ENCODE peak calls at places on chromosomes 11 and 22, in four cellular contexts. W is neural progenitor cell; G is CD4-positive, CD25-positive, alpha-beta regulatory T cell; S is right lobe of liver. H is an unnamed sample.
A peak's percentile ranks its signal among the peaks of the same experiment; 100 is the strongest.

GRCh38 chr11:33735426-33736147 is 636 bp downstream of the CD59 start:
- DNase-seq in W (peak; percentile 59), G (peak; percentile 34), S (peak; percentile 62), H (no peak)

GRCh38 chr11:93921695-93922468 is 71.5 kb upstream of the VSTM5 start:
- DNase-seq in W (peak; percentile 81), G (no peak), S (peak; percentile 46), H (peak; percentile 68)

GRCh38 chr11:123206671-123207421 is 11.8 kb upstream of the CLMP start:
- DNase-seq in W (peak; percentile 48), G (no peak), S (no peak), H (no peak)

GRCh38 chr11:48093323-48093722 is 113.0 kb downstream of the PTPRJ start:
- DNase-seq in W (no peak), G (no peak), S (no peak), H (no peak)

GRCh38 chr22:38489142-38489541 is 17.0 kb downstream of the DDX17 start:
- DNase-seq in W (no peak), G (no peak), S (no peak), H (no peak)

GRCh38 chr22:37193629-37194191 is 5.7 kb upstream of the C1QTNF6 start:
- DNase-seq in W (no peak), G (no peak), S (no peak), H (no peak)

GRCh38 chr22:17788023-17788330 is 13.7 kb upstream of the BID start:
- DNase-seq in W (no peak), G (no peak), S (no peak), H (no peak)

GRCh38 chr22:39488563-39489083 is 13.5 kb upstream of the MIEF1 start:
- DNase-seq in W (no peak), G (no peak), S (no peak), H (no peak)

GRCh38 chr11:77519847-77520246 is 46.0 kb upstream of the PAK1 start:
- DNase-seq in W (no peak), G (no peak), S (no peak), H (no peak)

GRCh38 chr22:49142281-49142680 is 685.4 kb downstream of the BRD1 start:
- DNase-seq in W (no peak), G (no peak), S (no peak), H (no peak)

GRCh38 chr11:67438121-67438902 is 830 bp upstream of the PTPRCAP start:
- DNase-seq in W (no peak), G (peak; percentile 74), S (no peak), H (no peak)

GRCh38 chr11:130604606-130605005 is 156.2 kb downstream of the ADAMTS15 start:
- DNase-seq in W (no peak), G (no peak), S (no peak), H (no peak)

GRCh38 chr11:70578831-70579230 is 180.5 kb downstream of the CTTN start:
- DNase-seq in W (no peak), G (no peak), S (no peak), H (no peak)

GRCh38 chr11:2297623-2298030 is 4.1 kb downstream of the C11orf21 start:
- DNase-seq in W (no peak), G (no peak), S (no peak), H (no peak)

GRCh38 chr11:45922425-45923082 is at the start of gene LARGE2:
- DNase-seq in W (peak; percentile 89), G (peak; percentile 37), S (no peak), H (peak; percentile 42)

GRCh38 chr22:49993649-49994360 is 18.8 kb downstream of the IL17REL start:
- DNase-seq in W (no peak), G (no peak), S (peak; percentile 45), H (no peak)

GRCh38 chr11:126152586-126152985 is 58.9 kb downstream of the RPUSD4 start:
- DNase-seq in W (no peak), G (no peak), S (no peak), H (no peak)

GRCh38 chr11:61037694-61038093 is 64.6 kb upstream of the CD5 start:
- DNase-seq in W (no peak), G (no peak), S (no peak), H (no peak)

GRCh38 chr11:17751558-17751957 is 17.0 kb downstream of the KCNC1 start:
- DNase-seq in W (no peak), G (no peak), S (no peak), H (no peak)

GRCh38 chr11:71499546-71499945 is 27.5 kb upstream of the KRTAP5-7 start:
- DNase-seq in W (no peak), G (no peak), S (no peak), H (no peak)

GRCh38 chr11:94933225-94934130 is 39.9 kb downstream of the CWC15 start:
- DNase-seq in W (no peak), G (no peak), S (no peak), H (peak; percentile 62)

GRCh38 chr11:94938399-94939055 is 34.8 kb downstream of the CWC15 start:
- DNase-seq in W (no peak), G (no peak), S (peak; percentile 50), H (no peak)

GRCh38 chr11:94934836-94935235 is 38.5 kb downstream of the CWC15 start:
- DNase-seq in W (no peak), G (no peak), S (no peak), H (no peak)

GRCh38 chr11:94934362-94934761 is 39.0 kb downstream of the CWC15 start:
- DNase-seq in W (peak; percentile 56), G (no peak), S (no peak), H (no peak)

DNA sequence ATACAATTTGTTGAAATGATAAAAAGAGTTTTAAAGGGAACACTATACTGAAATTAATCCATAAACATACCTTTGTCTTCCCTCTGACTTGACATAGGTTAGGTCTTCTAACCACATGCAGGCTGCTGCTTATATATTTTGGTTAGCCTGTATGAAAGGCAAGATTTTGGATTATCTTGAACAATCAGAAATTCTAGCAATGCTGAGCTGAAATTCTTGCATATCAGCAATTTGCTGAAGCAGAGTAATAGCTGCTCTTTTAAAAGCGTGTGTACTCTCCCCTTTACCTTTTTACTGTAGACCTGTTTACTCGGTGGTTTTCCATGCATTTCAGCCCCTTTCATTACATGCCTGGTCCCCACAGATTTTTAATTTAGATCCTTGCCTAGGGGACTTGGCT is 34.0 kb downstream of the CWC15 start:
- DNase-seq in W (no peak), G (no peak), S (no peak), H (no peak)
- H3K27ac ChIP-seq in W (no peak overlapping the region), G (no peak overlapping the region), S (no peak overlapping the region), H (no peak overlapping the region)

GRCh38 chr11:117231637-117232021 is 244 bp downstream of the PCSK7 start:
- DNase-seq in W (peak; percentile 36), G (no peak), S (no peak), H (no peak)

GRCh38 chr11:117230981-117231636 is 764 bp downstream of the PCSK7 start:
- DNase-seq in W (no peak), G (no peak), S (no peak), H (no peak)

GRCh38 chr11:117230286-117230961 is 1.4 kb downstream of the PCSK7 start:
- DNase-seq in W (no peak), G (no peak), S (no peak), H (peak; percentile 12)

GRCh38 chr11:117232022-117232878 is at the start of the genes PCSK7 and RNF214:
- DNase-seq in W (peak; percentile 92), G (peak; percentile 74), S (peak; percentile 85), H (peak; percentile 62)

DNA sequence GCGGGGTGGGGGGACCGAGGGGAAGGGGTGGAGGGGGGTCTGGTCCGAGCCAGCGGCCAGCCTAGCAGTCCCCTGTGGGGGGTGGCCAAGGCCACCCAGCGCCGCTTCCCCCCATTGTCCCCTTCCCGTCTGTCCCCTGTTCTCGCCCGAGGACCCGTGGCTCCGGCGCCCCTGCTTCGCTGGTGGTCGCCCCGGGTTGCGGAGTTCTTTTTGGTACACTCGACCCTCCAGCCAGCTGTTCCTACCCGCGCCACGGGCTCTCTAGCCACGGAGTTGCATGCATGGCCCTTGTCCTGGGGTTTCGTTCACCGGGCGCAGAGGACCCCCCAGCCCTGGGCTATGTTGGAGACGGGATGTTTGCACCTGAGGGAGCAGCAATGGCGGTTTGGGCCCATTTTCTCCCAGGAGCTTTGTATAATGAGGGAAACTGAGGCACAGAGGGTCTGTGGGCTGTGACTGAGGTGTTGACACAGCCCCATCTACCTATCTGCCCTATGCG is 489 bp downstream of the RNF214 start:
- DNase-seq in W (peak; percentile 74), G (no peak), S (peak; percentile 52), H (no peak)
- H3K27ac ChIP-seq in W (no peak overlapping the region), G (peak overlapping the region; percentile 92), S (peak overlapping the region; percentile 80), H (no peak overlapping the region)

GRCh38 chr11:65817312-65817814 is 16.4 kb upstream of the SNX32 start:
- DNase-seq in W (no peak), G (no peak), S (no peak), H (no peak)

GRCh38 chr11:65814960-65815565 is 18.7 kb upstream of the SNX32 start:
- DNase-seq in W (no peak), G (no peak), S (no peak), H (no peak)

GRCh38 chr11:65814131-65814959 is 19.4 kb upstream of the SNX32 start:
- DNase-seq in W (no peak), G (no peak), S (no peak), H (peak; percentile 17)

GRCh38 chr11:65821107-65821506 is 12.7 kb upstream of the SNX32 start:
- DNase-seq in W (no peak), G (no peak), S (peak; percentile 70), H (no peak)

DNA sequence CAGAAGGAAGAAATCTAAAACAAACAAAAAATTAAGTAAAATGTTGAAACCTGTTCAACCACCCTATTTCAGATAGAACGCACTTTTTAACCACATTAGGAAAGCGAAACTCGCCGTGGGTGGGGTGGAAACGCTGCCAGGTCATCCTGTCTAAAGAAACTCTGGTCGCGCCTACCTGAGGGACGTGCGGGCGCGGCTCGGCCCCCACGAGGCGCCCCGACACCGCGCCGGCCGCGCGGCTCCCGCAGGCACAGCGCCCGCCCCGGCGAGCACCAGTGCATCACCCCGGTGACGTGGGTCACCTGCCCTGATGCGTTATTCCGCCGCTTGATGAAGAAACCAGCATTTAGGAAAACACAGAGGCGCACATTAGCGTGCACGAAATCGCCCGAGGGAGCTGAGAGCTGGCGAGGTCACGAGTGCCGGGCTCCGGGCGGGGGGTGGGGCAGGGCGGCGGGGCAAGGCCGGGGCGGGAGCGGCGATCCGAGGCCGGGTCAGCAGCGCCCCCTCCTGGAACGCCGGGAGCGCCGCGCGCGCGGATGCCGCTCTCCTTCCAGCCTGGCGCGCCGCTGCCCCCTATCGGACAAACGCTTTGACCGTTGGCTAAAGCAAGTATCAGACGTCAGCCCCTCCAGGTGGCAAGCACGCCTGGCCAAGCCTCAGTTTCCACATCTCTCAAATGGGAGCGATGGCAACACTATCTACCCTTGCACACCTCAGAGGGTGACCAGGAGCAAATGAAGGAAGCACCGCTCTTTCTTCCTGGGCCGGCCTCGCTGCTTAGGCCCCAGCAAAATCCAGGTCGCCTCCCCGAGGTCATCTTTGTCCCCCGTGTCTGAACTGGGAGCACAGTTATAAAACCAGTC is 15.7 kb upstream of the SNX32 start:
- DNase-seq in W (peak; percentile 95), G (peak; percentile 87), S (peak; percentile 95), H (peak; percentile 45)
- H3K27ac ChIP-seq in W (no peak overlapping the region), G (peak overlapping the region; percentile 67), S (peak overlapping the region; percentile 78), H (peak overlapping the region; percentile 93)

DNA sequence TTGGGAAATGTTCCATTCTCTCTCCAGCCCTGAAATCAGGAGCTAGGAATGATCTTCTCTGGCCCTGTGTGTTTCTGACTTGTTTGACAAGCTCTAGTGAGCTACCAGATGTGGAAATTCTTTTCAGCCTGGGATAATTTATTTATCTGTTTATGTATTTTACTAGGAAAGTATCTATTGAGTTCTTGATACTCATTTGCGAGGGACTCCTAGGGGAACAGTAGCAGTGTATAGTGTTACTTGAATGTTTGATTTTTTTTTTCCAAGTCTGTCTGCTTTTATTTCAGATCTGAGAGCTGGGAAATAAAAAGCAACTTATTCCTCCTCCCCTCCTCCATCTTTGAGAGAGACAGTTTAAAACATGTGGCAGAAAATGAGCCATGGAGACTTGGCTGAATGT is 92.5 kb downstream of the ALX4 start:
- DNase-seq in W (no peak), G (no peak), S (no peak), H (no peak)
- H3K27ac ChIP-seq in W (no peak overlapping the region), G (no peak overlapping the region), S (no peak overlapping the region), H (no peak overlapping the region)

H was measured in foreskin keratinocyte.